ENCODE peak calls at places on chromosomes 16 and 17, in six cellular contexts. V is nucleus accumbens, Y is OCI-LY7, B is ascending aorta, Q is heart left ventricle, N is NCI-H1436. M is an unnamed sample.

GRCh38 chr17:81453049-81453448 is 57.8 kb downstream of the BAHCC1 start:
- DNase-seq in B (no peak), Q (no peak), Y (peak), V (no peak), N (peak), M (no peak)

GRCh38 chr17:74217036-74217725 is 3.8 kb downstream of the TTYH2 start:
- DNase-seq in Y (peak), Q (no peak), B (no peak), V (no peak), N (no peak), M (no peak)

GRCh38 chr16:56950881-56951771 is 10.6 kb upstream of the CETP start:
- DNase-seq in N (peak), V (no peak), Y (peak), Q (peak), B (no peak), M (peak)

GRCh38 chr16:72179592-72179991 is 7.6 kb upstream of the PMFBP1 start:
- DNase-seq in V (no peak), Q (no peak), Y (no peak), N (no peak), B (no peak), M (no peak)

GRCh38 chr17:37481001-37481665 is 8.6 kb upstream of the DUSP14 start:
- DNase-seq in N (no peak), V (no peak), B (no peak), Q (no peak), Y (no peak), M (no peak)

GRCh38 chr16:67311607-67312449 is 14.7 kb downstream of the KCTD19 start:
- DNase-seq in B (peak), N (no peak), Y (no peak), Q (no peak), V (no peak), M (no peak)

GRCh38 chr16:54511181-54511731 is 224.7 kb upstream of the IRX3 start:
- DNase-seq in V (no peak), Q (no peak), B (no peak), N (no peak), Y (no peak), M (no peak)

GRCh38 chr17:36980281-36980761 is 31.6 kb downstream of the AATF start:
- DNase-seq in N (no peak), Q (no peak), V (no peak), Y (no peak), B (no peak), M (no peak)

GRCh38 chr17:10325036-10325435 is 47.8 kb downstream of the MYH13 start:
- DNase-seq in N (no peak), Y (no peak), V (no peak), Q (no peak), B (no peak), M (no peak)

M was measured in MM.1S.